ENCODE peak calls at places on chromosomes 1 and 21, in four cellular contexts. O is IMR-90, Y is mammary epithelial cell, J is hepatocyte. F is an unnamed sample.

GRCh38 chr1:76501576-76502219 is 365.6 kb upstream of the ST6GALNAC5 start:
- DNase-seq in O (no peak), Y (no peak), J (no peak), F (no peak)

GRCh38 chr1:32208891-32209309 is at the start of gene DCDC2B:
- DNase-seq in Y (peak; percentile 62), J (peak; percentile 53), O (peak; percentile 37), F (no peak)

GRCh38 chr1:184945678-184946412 is 28.5 kb downstream of the NIBAN1 start:
- DNase-seq in Y (no peak), O (peak; percentile 69), J (no peak), F (no peak)

GRCh38 chr1:111161843-111162242 is 21.8 kb downstream of the CEPT1 start:
- DNase-seq in Y (no peak), J (no peak), O (peak; percentile 19), F (no peak)

GRCh38 chr1:103525114-103525606 is 339 bp upstream of the RNPC3 start:
- DNase-seq in O (peak; percentile 38), Y (peak; percentile 51), J (peak; percentile 81), F (no peak)

GRCh38 chr1:41689139-41689538 is 204.7 kb upstream of the EDN2 start:
- DNase-seq in Y (no peak), J (no peak), O (no peak), F (no peak)

GRCh38 chr1:236627717-236628116 is 23.4 kb upstream of the HEATR1 start:
- DNase-seq in J (no peak), O (no peak), Y (no peak), F (no peak)

GRCh38 chr1:63466759-63467158 is 56.3 kb downstream of the ITGB3BP start:
- DNase-seq in J (no peak), Y (no peak), O (no peak), F (no peak)

GRCh38 chr21:37873655-37874054 is 42.6 kb downstream of the KCNJ6 start:
- DNase-seq in Y (no peak), O (peak; percentile 43), J (peak; percentile 31), F (no peak)

GRCh38 chr1:119674110-119674509 is 26.0 kb upstream of the ZNF697 start:
- DNase-seq in O (peak; percentile 57), J (no peak), Y (peak; percentile 94), F (no peak)

GRCh38 chr1:246066553-246066952 is 440.5 kb downstream of the SMYD3 start:
- DNase-seq in O (no peak), J (no peak), Y (no peak), F (peak; percentile 10)

GRCh38 chr1:97365026-97365425 is 555.8 kb downstream of the DPYD start:
- DNase-seq in O (peak; percentile 46), Y (peak; percentile 42), J (no peak), F (no peak)

GRCh38 chr21:34824314-34824713 is 155.5 kb downstream of the CLIC6 start:
- DNase-seq in O (no peak), Y (no peak), J (no peak), F (no peak)

GRCh38 chr1:150807674-150808073 is 386 bp downstream of the CTSK start:
- DNase-seq in Y (no peak), O (no peak), J (no peak), F (no peak)

GRCh38 chr1:24917327-24918074 is 12.6 kb downstream of the RUNX3 start:
- DNase-seq in Y (no peak), J (no peak), O (no peak), F (no peak)

GRCh38 chr1:24915819-24916602 is 14.1 kb downstream of the RUNX3 start:
- DNase-seq in O (no peak), J (no peak), Y (no peak), F (no peak)

GRCh38 chr1:24918995-24919605 is 11.0 kb downstream of the RUNX3 start:
- DNase-seq in J (no peak), Y (no peak), O (no peak), F (no peak)

GRCh38 chr1:24920155-24920925 is 9.7 kb downstream of the RUNX3 start:
- DNase-seq in O (peak; percentile 74), Y (no peak), J (no peak), F (no peak)

GRCh38 chr1:24918370-24918769 is 11.7 kb downstream of the RUNX3 start:
- DNase-seq in J (no peak), O (no peak), Y (no peak), F (no peak)
- H4K20me1 ChIP-seq in J (no peaks in the 10 kb centered on the region), O (no peaks in the 10 kb centered on the region), Y (no peaks in the 10 kb centered on the region), F (no peaks in the 10 kb centered on the region)

GRCh38 chr1:1332774-1333480 is 1.8 kb downstream of the TAS1R3 start:
- DNase-seq in J (no peak), Y (peak; percentile 77), O (no peak), F (no peak)
- H4K20me1 ChIP-seq in J (no peaks in the 10 kb centered on the region), Y (peaks cover 10% of the 10 kb centered on the region), O (peaks cover 19% of the 10 kb centered on the region), F (peaks cover 10% of the 10 kb centered on the region)

DNA sequence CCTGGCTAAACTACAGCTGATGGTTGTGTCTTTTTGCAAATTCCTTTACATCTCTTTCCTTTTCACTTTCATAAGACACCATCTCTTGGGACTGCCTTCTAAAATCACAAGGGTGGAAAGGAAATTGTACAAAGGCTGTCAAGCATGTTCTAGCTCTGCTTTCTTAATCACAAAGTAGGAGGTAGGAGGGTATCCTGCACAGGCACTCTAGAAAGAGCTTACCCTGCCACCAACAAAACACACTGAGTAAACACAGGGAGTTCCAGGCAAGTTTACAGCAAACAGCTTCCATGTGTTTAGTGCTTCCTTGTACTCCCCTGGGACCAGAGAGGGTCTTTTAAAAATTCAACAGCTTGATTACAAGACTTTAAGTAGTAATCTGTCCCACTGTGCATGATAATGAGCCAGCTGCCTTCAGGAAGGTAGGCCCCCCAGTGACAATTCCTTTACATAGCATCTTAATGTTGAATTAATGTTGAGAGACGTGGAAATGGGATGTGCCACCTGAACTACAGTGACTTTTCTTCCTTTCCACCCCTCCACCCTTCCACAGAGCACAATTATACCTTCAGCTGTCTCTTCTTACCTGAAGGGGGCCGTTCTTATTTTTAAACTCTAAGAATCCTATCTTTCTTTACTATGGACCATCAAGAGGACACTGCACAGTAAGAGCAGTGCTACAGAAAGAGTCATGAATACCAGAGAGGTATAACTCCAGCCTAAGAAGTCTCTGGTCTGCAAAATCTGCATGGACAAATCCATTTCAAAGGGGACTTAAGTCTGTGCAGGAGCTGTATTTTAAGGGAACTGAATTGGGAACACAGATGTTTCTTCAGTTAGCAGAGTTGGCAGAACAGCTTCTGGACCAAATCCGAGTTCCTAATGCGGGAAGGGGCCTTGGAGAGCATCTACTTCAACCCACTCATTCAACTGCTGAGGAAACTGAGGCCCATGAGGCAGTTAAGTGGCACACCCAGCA is 2.2 kb downstream of the PLPP3 start:
- DNase-seq in J (peak; percentile 64), Y (peak; percentile 14), O (peak; percentile 40), F (no peak)
- H4K20me1 ChIP-seq in J (peaks cover 59% of the 10 kb centered on the region), Y (no peaks in the 10 kb centered on the region), O (peaks cover 61% of the 10 kb centered on the region), F (peaks cover 6% of the 10 kb centered on the region)

DNA sequence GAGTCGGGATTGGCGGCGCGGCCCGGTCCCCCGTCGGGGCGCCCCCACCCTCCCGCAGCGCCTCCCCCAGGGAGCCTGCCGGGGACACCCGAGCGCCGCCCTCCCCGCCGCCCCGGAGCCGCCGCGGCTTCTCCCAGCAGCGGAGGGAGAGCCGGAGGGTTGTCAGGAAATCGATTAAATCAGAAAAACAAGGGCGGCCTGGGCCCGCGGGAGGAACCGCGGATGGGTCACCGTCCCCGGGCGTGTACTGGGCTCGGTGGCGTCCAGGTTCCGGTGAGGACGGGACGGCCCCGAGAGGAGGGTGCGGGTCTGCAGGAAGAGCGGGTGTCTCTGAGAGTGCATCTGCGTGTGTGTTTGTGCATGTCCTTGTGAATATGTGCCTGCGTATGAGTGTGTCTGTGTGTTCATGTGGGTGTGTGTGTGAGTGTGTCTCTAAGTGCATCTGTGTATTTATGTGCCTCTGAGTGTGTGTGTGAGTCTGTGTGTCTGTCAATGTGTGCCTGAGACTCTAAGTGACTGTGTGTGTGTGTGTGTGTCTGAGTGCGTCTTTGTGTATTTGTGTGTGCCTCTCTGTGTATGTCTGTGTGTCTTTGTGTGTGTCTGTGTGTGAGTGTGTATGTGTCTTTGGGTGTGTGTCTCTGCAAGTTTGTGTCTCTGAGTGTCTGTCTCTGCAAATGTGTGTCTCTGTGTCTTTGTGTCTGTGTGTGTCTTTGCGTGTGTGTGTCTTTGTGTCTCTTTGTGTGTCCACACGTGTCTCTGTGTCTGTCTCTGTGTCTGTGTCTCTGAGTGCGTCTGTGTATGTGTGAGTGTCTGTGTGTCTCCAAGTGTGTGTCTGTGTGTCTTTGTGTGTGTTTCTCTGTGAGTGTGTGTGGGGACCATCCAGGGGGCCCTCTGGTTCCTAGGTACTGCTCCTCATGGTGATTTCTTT is 1.1 kb downstream of the SPSB1 start:
- DNase-seq in O (peak; percentile 48), J (peak; percentile 60), Y (no peak), F (no peak)
- H4K20me1 ChIP-seq in O (peaks cover 45% of the 10 kb centered on the region), J (peaks cover 41% of the 10 kb centered on the region), Y (no peaks in the 10 kb centered on the region), F (peaks cover 20% of the 10 kb centered on the region)

GRCh38 chr1:207264663-207265270 is 56.7 kb upstream of the CD55 start:
- DNase-seq in O (no peak), Y (no peak), J (no peak), F (no peak)

GRCh38 chr1:207268337-207268736 is 53.1 kb upstream of the CD55 start:
- DNase-seq in J (no peak), Y (no peak), O (no peak), F (no peak)

DNA sequence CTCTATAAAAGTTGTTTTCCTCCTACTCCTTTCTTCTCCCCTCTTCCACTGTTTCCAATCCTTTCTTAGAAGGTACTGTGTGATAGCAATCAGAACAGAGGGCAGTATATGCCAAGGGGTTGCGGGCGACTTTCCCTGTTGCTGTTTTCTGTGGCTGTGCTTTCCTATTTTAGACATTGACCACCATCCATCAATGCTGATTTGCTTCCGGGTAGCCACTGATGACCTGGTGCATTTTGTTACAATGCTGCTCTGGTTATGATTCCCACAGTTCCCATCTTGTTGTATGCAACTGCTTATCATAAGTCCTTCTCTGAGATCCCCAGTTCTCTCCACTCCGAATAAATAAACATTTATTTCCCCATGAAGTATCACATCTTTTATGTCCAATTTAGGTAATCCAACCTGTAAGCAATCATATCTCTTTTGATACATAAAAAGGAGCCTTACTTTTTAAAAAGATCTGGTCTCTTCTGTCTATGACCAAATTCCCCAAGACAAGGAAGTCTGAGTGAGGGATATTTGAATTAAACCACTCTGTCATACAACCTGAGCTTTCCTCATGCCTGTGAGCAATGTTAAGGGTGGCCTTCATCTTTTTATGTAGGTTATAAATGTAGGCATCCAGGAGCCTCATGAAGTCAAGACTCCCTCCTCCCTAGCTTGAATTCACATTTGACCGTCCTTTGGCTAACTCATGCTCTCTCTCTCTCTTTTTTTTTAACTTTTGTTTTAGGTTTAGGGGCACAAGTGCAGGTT is 52.5 kb upstream of the CD55 start:
- DNase-seq in Y (no peak), O (no peak), J (no peak), F (no peak)
- H4K20me1 ChIP-seq in Y (no peaks in the 10 kb centered on the region), O (no peaks in the 10 kb centered on the region), J (no peaks in the 10 kb centered on the region), F (no peaks in the 10 kb centered on the region)

GRCh38 chr1:9319789-9320519 is 27.3 kb downstream of the SPSB1 start:
- DNase-seq in J (peak; percentile 45), Y (no peak), O (no peak), F (peak; percentile 61)

GRCh38 chr1:9322845-9323244 is 30.2 kb downstream of the SPSB1 start:
- DNase-seq in O (no peak), J (no peak), Y (no peak), F (no peak)

GRCh38 chr1:9321986-9322715 is 29.5 kb downstream of the SPSB1 start:
- DNase-seq in J (no peak), Y (no peak), O (no peak), F (no peak)

GRCh38 chr1:9320520-9321479 is 28.1 kb downstream of the SPSB1 start:
- DNase-seq in O (peak; percentile 79), Y (no peak), J (peak; percentile 69), F (no peak)

GRCh38 chr1:9321480-9321849 is 28.8 kb downstream of the SPSB1 start:
- DNase-seq in Y (peak; percentile 86), O (peak; percentile 91), J (peak; percentile 68), F (no peak)
- H4K20me1 ChIP-seq in Y (peaks cover 3% of the 10 kb centered on the region), O (peaks cover 99% of the 10 kb centered on the region), J (peaks cover 53% of the 10 kb centered on the region), F (peaks cover 3% of the 10 kb centered on the region)

GRCh38 chr1:10900265-10900651 is 103.8 kb upstream of the CASZ1 start:
- DNase-seq in Y (peak; percentile 88), O (no peak), J (no peak), F (no peak)
- H4K20me1 ChIP-seq in Y (no peaks in the 10 kb centered on the region), O (no peaks in the 10 kb centered on the region), J (no peaks in the 10 kb centered on the region), F (no peaks in the 10 kb centered on the region)

F was measured in H1.